ENCODE peak calls at places on chromosomes 11 and 22, in four cellular contexts. X is HT-29, O is glomerular endothelial cell, R is activated gamma-delta T cell. K is an unnamed sample.

GRCh38 chr11:120950880-120951279 is 73.0 kb upstream of the TBCEL start:
- DNase-seq in X (no peak), O (no peak), R (no peak), K (no peak)

GRCh38 chr11:121367434-121367833 is 74.9 kb downstream of the SC5D start:
- DNase-seq in X (no peak), O (no peak), R (no peak), K (no peak)

GRCh38 chr11:120061761-120062560 is 76.0 kb downstream of the TRIM29 start:
- DNase-seq in X (no peak), O (no peak), R (no peak), K (no peak)

GRCh38 chr11:118783724-118784495 is 7.1 kb downstream of the DDX6 start:
- DNase-seq in X (no peak), O (no peak), R (no peak), K (no peak)

GRCh38 chr11:72072348-72072747 is 8.0 kb downstream of the NUMA1 start:
- DNase-seq in X (peak), O (no peak), R (no peak), K (no peak)

GRCh38 chr11:74284466-74284865 is 27.0 kb downstream of the P4HA3 start:
- DNase-seq in X (no peak), O (no peak), R (no peak), K (no peak)

GRCh38 chr22:19138217-19139000 is 6.0 kb downstream of the ESS2 start:
- DNase-seq in X (no peak), O (no peak), R (no peak), K (no peak)

GRCh38 chr11:75195164-75195962 is 44.5 kb downstream of the SLCO2B1 start:
- DNase-seq in X (no peak), O (no peak), R (no peak), K (no peak)

GRCh38 chr22:50469377-50470305 is 5.2 kb downstream of the SBF1 start:
- DNase-seq in X (peak), O (no peak), R (peak), K (no peak)

GRCh38 chr11:2214527-2215229 is 43.1 kb upstream of the TH start:
- DNase-seq in X (no peak), O (no peak), R (no peak), K (no peak)

GRCh38 chr22:39351689-39352214 is 2.0 kb downstream of the SYNGR1 start:
- DNase-seq in X (no peak), O (no peak), R (no peak), K (no peak)

GRCh38 chr11:113666584-113666983 is 39.5 kb downstream of the TMPRSS5 start:
- DNase-seq in X (no peak), O (no peak), R (no peak), K (no peak)

GRCh38 chr22:46686221-46686872 is 51.7 kb downstream of the CERK start:
- DNase-seq in X (no peak), O (no peak), R (no peak), K (no peak)

GRCh38 chr11:127390465-127390864 is 389.9 kb upstream of the KIRREL3 start:
- DNase-seq in X (no peak), O (no peak), R (no peak), K (no peak)

GRCh38 chr22:34293324-34293723 is 373.0 kb upstream of the LARGE1 start:
- DNase-seq in X (no peak), O (no peak), R (no peak), K (no peak)

GRCh38 chr11:66561178-66561974 is 7.0 kb downstream of the CTSF start:
- DNase-seq in X (no peak), O (no peak), R (no peak), K (no peak)

K was measured in NCI-H2227 treated with DMSO at 0.1 percent for 48 hours.